ENCODE peak calls at places on chromosome 9, in seven cellular contexts. S is colonic mucosa; Q is transverse colon; F is stomach; N is psoas muscle; J is naive thymus-derived CD4-positive, alpha-beta T cell; E is skeletal muscle cell. I is an unnamed sample.

GRCh38 chr9:131020388-131020787 is 11.4 kb downstream of the LAMC3 start:
- DNase-seq in F (no peak), S (no peak), Q (no peak), E (peak; percentile 36), N (no peak), J (no peak), I (no peak)

GRCh38 chr9:38003946-38004808 is 64.8 kb downstream of the SHB start:
- DNase-seq in Q (no peak), E (no peak), N (no peak), F (no peak), J (no peak), S (no peak), I (no peak)

GRCh38 chr9:96408409-96409280 is 9.5 kb downstream of the ZNF367 start:
- DNase-seq in Q (no peak), E (no peak), S (no peak), J (no peak), F (no peak), N (no peak), I (no peak)

GRCh38 chr9:17735859-17736258 is 157.0 kb downstream of the SH3GL2 start:
- DNase-seq in F (no peak), J (no peak), S (no peak), Q (no peak), N (no peak), E (no peak), I (no peak)

GRCh38 chr9:85377751-85378289 is 363.9 kb downstream of the AGTPBP1 start:
- DNase-seq in S (no peak), N (no peak), E (peak; percentile 6), F (no peak), J (no peak), Q (no peak), I (no peak)

GRCh38 chr9:90964101-90965020 is 162.7 kb downstream of the SYK start:
- DNase-seq in F (peak; percentile 61), S (peak; percentile 58), Q (peak; percentile 69), E (no peak), J (no peak), N (no peak), I (peak; percentile 53)

GRCh38 chr9:5113523-5113922 is 71.9 kb downstream of the INSL6 start:
- DNase-seq in F (no peak), J (no peak), N (no peak), Q (no peak), S (no peak), E (no peak), I (no peak)

GRCh38 chr9:112322701-112323377 is 10.6 kb downstream of the PTBP3 start:
- DNase-seq in F (no peak), E (no peak), S (peak; percentile 42), J (no peak), N (no peak), Q (no peak), I (no peak)

GRCh38 chr9:110192531-110193326 is 15.2 kb downstream of the C9orf152 start:
- DNase-seq in Q (no peak), F (no peak), J (no peak), S (peak; percentile 35), E (peak; percentile 84), N (no peak), I (peak; percentile 37)

GRCh38 chr9:9749591-9749990 is 863.2 kb downstream of the PTPRD start:
- DNase-seq in F (no peak), E (no peak), Q (no peak), J (no peak), S (no peak), N (no peak), I (no peak)

GRCh38 chr9:7536310-7536939 is 263.2 kb downstream of the DMAC1 start:
- DNase-seq in S (peak; percentile 69), E (peak; percentile 9), J (peak; percentile 12), F (peak; percentile 32), Q (peak; percentile 57), N (peak; percentile 15), I (peak; percentile 78)

GRCh38 chr9:12884736-12885395 is 110.0 kb downstream of the LURAP1L start:
- DNase-seq in Q (no peak), N (no peak), S (no peak), F (no peak), E (peak; percentile 69), J (no peak), I (no peak)

GRCh38 chr9:33510264-33511183 is 13.5 kb upstream of the ANKRD18B start:
- DNase-seq in N (peak; percentile 51), J (peak; percentile 22), F (peak; percentile 56), Q (peak; percentile 39), S (peak; percentile 45), E (no peak), I (peak; percentile 76)

GRCh38 chr9:121345070-121345469 is 25.0 kb downstream of the STOM start:
- DNase-seq in Q (no peak), N (no peak), F (no peak), S (no peak), E (no peak), J (no peak), I (no peak)

GRCh38 chr9:92292338-92293074 is 991 bp downstream of the IARS1 start:
- DNase-seq in F (no peak), J (no peak), Q (no peak), S (no peak), E (no peak), N (no peak), I (no peak)

GRCh38 chr9:84652496-84653081 is 16.9 kb upstream of the NTRK2 start:
- DNase-seq in S (no peak), F (no peak), Q (no peak), N (no peak), E (no peak), J (no peak), I (no peak)

DNA sequence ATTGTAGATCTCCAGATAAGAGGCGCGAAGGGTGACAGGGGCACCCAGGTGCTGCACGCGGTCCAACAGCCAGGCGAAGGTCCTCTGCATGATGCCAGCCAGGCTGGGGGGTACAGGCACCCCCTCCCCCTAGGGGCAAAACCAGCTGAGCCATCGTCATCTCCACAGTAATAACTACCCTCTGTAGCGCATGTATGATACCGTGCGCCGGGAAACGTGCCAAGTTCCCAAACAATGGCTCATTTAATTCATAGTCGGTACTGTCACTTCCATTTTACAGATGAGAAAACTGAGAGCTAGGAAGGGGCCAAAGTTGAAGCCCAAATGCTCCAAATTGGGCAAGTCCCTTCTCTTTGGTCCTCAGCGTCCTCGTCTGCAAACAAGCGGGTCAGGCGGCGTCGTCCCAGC is 1.5 kb downstream of the KIF12 start:
- DNase-seq in Q (peak; percentile 72), N (no peak), F (peak; percentile 63), E (no peak), S (peak; percentile 79), J (no peak), I (peak; percentile 70)
- H3K4me3 ChIP-seq in Q (peak overlapping the region; percentile 56), N (peak overlapping the region; percentile 65), F (peak overlapping the region; percentile 57), E (peak overlapping the region; percentile 44), S (peak overlapping the region; percentile 36), J (no peak overlapping the region), I (peak overlapping the region; percentile 62)

GRCh38 chr9:94655739-94656138 is 16.4 kb upstream of the FBP1 start:
- DNase-seq in J (peak; percentile 5), Q (no peak), S (no peak), E (no peak), N (no peak), F (no peak), I (no peak)

GRCh38 chr9:94656190-94656589 is 16.9 kb upstream of the FBP1 start:
- DNase-seq in N (no peak), S (no peak), J (peak; percentile 68), E (no peak), F (no peak), Q (peak; percentile 63), I (peak; percentile 38)

GRCh38 chr9:94654165-94654894 is 15.0 kb upstream of the FBP1 start:
- DNase-seq in E (no peak), N (no peak), Q (no peak), F (no peak), S (no peak), J (no peak), I (no peak)

GRCh38 chr9:94656976-94657375 is 17.7 kb upstream of the FBP1 start:
- DNase-seq in N (no peak), Q (no peak), E (no peak), S (no peak), F (no peak), J (no peak), I (no peak)
- H3K4me3 ChIP-seq in N (no peak overlapping the region), Q (no peak overlapping the region), E (no peak overlapping the region), S (no peak overlapping the region), F (no peak overlapping the region), J (no peak overlapping the region), I (no peak overlapping the region)

GRCh38 chr9:25677301-25678146 is 720 bp downstream of the TUSC1 start:
- DNase-seq in E (peak; percentile 29), F (peak; percentile 86), N (peak; percentile 90), J (peak; percentile 2), S (peak; percentile 92), Q (peak; percentile 90), I (peak; percentile 93)

GRCh38 chr9:25678846-25679360 is 659 bp upstream of the TUSC1 start:
- DNase-seq in E (peak; percentile 8), N (no peak), S (no peak), J (no peak), F (no peak), Q (no peak), I (no peak)

GRCh38 chr9:25681270-25681669 is 3.0 kb upstream of the TUSC1 start:
- DNase-seq in E (peak; percentile 29), N (no peak), F (no peak), S (no peak), Q (no peak), J (no peak), I (no peak)

DNA sequence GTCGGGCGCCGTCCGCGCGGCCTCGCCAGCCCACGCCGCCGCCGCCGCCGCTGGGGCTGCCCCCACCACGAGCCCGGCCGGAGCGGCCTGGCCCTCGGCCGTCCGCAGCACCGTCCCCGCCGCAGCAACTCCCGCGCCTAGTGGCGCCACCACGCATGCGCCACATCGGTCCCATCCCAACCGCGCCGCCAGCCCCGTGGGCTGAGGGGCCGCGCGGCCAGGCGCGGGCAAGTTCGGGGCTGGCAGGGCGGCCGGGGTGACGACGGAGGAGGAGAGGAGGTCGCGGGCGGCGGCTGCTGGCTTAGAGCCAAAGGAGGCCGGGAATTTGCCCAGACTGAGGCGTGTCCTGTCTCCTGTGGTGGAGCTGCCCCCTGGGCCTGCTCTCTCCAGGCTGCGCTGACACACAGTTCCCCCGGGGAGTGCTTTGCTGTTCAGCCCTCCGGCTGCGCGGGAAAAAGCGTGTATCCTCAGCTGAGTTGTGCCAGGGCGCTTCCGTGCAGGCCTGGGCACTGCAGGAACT is at the start of gene TUSC1:
- DNase-seq in S (peak; percentile 88), Q (peak; percentile 84), J (peak; percentile 2), N (peak; percentile 88), E (peak; percentile 34), F (peak; percentile 75), I (peak; percentile 87)
- H3K4me3 ChIP-seq in S (peak within 1 kb of the TSS; percentile 93), Q (peak within 1 kb of the TSS; percentile 93), J (no peak within 1 kb of the TSS), N (peak within 1 kb of the TSS; percentile 95), E (peak within 1 kb of the TSS; percentile 68), F (peak within 1 kb of the TSS; percentile 89), I (peak within 1 kb of the TSS; percentile 96)

GRCh38 chr9:74610523-74611061 is 113.5 kb downstream of the RORB start:
- DNase-seq in F (no peak), Q (no peak), J (no peak), N (no peak), S (no peak), E (no peak), I (no peak)

GRCh38 chr9:74609671-74610416 is 112.7 kb downstream of the RORB start:
- DNase-seq in N (no peak), E (no peak), J (no peak), S (no peak), Q (no peak), F (no peak), I (no peak)
- H3K4me3 ChIP-seq in N (no peak overlapping the region), E (no peak overlapping the region), J (no peak overlapping the region), S (no peak overlapping the region), Q (no peak overlapping the region), F (no peak overlapping the region), I (no peak overlapping the region)

I was measured in testis.